ENCODE peak calls at places on chromosomes 4 and X, in seven cellular contexts. U is K562, Q is HCT116, Y is SK-N-SH, B is GM12878, F is H1, L is HepG2. O is an unnamed sample.
A peak's percentile ranks its signal among the peaks of the same experiment; 100 is the strongest.

GRCh38 chrX:6852869-6853268 is 294.6 kb upstream of the STS start:
- DNase-seq in B (no peak), Q (no peak), Y (no peak), L (no peak), U (no peak), F (no peak), O (no peak)

GRCh38 chrX:152915541-152916241 is 17.8 kb downstream of the ZNF185 start:
- DNase-seq in U (peak; percentile 66), Q (peak; percentile 18), B (no peak), Y (peak; percentile 77), L (peak; percentile 22), F (no peak), O (no peak)

GRCh38 chr4:8688908-8689445 is 96.4 kb downstream of the CPZ start:
- DNase-seq in Y (no peak), Q (no peak), L (no peak), B (no peak), F (no peak), U (no peak), O (no peak)

GRCh38 chr4:2047781-2048581 is 11.1 kb upstream of the NAT8L start:
- DNase-seq in Y (no peak), L (no peak), Q (no peak), F (no peak), U (no peak), B (no peak), O (no peak)

GRCh38 chr4:174669278-174669677 is 147.0 kb upstream of the HPGD start:
- DNase-seq in F (no peak), Y (no peak), B (no peak), U (no peak), L (no peak), Q (no peak), O (no peak)

GRCh38 chr4:78622253-78622979 is 70.8 kb downstream of the ANXA3 start:
- DNase-seq in Y (no peak), Q (no peak), U (peak; percentile 66), L (peak; percentile 29), B (no peak), F (no peak), O (no peak)

GRCh38 chr4:182743815-182744214 is 173.4 kb downstream of the DCTD start:
- DNase-seq in L (no peak), F (no peak), Q (no peak), B (no peak), U (no peak), Y (no peak), O (no peak)

GRCh38 chr4:123974419-123975105 is 578.0 kb downstream of the SPRY1 start:
- DNase-seq in Y (no peak), B (no peak), F (no peak), U (no peak), Q (no peak), L (no peak), O (no peak)

GRCh38 chr4:102825261-102826071 is 1.9 kb downstream of the UBE2D3 start:
- DNase-seq in F (no peak), L (peak; percentile 66), Y (peak; percentile 23), B (no peak), U (peak; percentile 17), Q (peak; percentile 53), O (no peak)

GRCh38 chrX:123814343-123814742 is 45.5 kb upstream of the XIAP start:
- DNase-seq in F (no peak), Y (no peak), Q (no peak), L (no peak), U (no peak), B (no peak), O (no peak)

GRCh38 chr4:182878633-182879495 is 38.3 kb downstream of the DCTD start:
- DNase-seq in B (no peak), Q (no peak), Y (peak; percentile 41), F (no peak), L (peak; percentile 15), U (no peak), O (no peak)

GRCh38 chr4:147772459-147772969 is 40.6 kb downstream of the ARHGAP10 start:
- DNase-seq in U (no peak), B (no peak), L (no peak), Y (no peak), Q (no peak), F (no peak), O (no peak)

GRCh38 chr4:68390205-68390604 is 40.3 kb upstream of the YTHDC1 start:
- DNase-seq in B (no peak), Q (no peak), F (no peak), L (no peak), Y (no peak), U (no peak), O (no peak)

GRCh38 chr4:1512738-1513660 is 106.8 kb upstream of the NKX1-1 start:
- DNase-seq in U (peak; percentile 72), Q (peak; percentile 15), L (peak; percentile 16), Y (peak; percentile 87), F (no peak), B (no peak), O (peak; percentile 52)

GRCh38 chrX:31423575-31424284 is 351.9 kb upstream of the FTHL17 start:
- DNase-seq in Y (peak; percentile 43), F (peak; percentile 5), B (no peak), Q (no peak), L (peak; percentile 15), U (peak; percentile 9), O (peak; percentile 9)

GRCh38 chrX:34778961-34779360 is 121.9 kb upstream of the TMEM47 start:
- DNase-seq in B (no peak), U (no peak), Y (no peak), F (no peak), L (no peak), Q (no peak), O (no peak)

GRCh38 chrX:10457092-10457491 is 163.3 kb downstream of the MID1 start:
- DNase-seq in Q (no peak), L (no peak), Y (no peak), F (no peak), U (no peak), B (no peak), O (no peak)

GRCh38 chr4:680931-681645 is 6.7 kb downstream of the MYL5 start:
- DNase-seq in Q (no peak), B (no peak), F (no peak), U (peak; percentile 87), Y (peak; percentile 94), L (no peak), O (no peak)

GRCh38 chrX:132740316-132741123 is 217.9 kb downstream of the HS6ST2 start:
- DNase-seq in U (no peak), Q (no peak), B (no peak), F (no peak), L (no peak), Y (peak; percentile 25), O (peak; percentile 27)

GRCh38 chr4:16129336-16129735 is 45.5 kb upstream of the PROM1 start:
- DNase-seq in L (peak; percentile 91), Q (no peak), U (no peak), F (no peak), Y (peak; percentile 80), B (no peak), O (no peak)

GRCh38 chr4:7210818-7211217 is 18.5 kb downstream of the SORCS2 start:
- DNase-seq in U (no peak), F (no peak), B (no peak), Q (no peak), Y (no peak), L (no peak), O (no peak)

GRCh38 chr4:37188100-37188499 is 56.4 kb upstream of the NWD2 start:
- DNase-seq in Y (peak; percentile 3), Q (peak; percentile 2), B (no peak), L (peak; percentile 10), U (peak; percentile 20), F (peak; percentile 9), O (peak; percentile 16)

GRCh38 chr4:55865228-55865806 is 11.9 kb downstream of the EXOC1 start:
- DNase-seq in F (no peak), Q (no peak), U (no peak), Y (no peak), L (no peak), B (no peak), O (no peak)

GRCh38 chrX:109822861-109823260 is 89.8 kb upstream of the ACSL4 start:
- DNase-seq in B (no peak), F (no peak), L (peak; percentile 95), U (no peak), Q (no peak), Y (no peak), O (no peak)

GRCh38 chr4:142036795-142037583 is 400.6 kb downstream of the IL15 start:
- DNase-seq in Q (peak; percentile 19), B (no peak), F (no peak), L (no peak), U (no peak), Y (no peak), O (no peak)

GRCh38 chr4:70705146-70705855 is 16.5 kb upstream of the RUFY3 start:
- DNase-seq in L (peak; percentile 52), F (no peak), Q (no peak), Y (peak; percentile 91), B (no peak), U (peak; percentile 86), O (no peak)

GRCh38 chr4:143089291-143089690 is 95.4 kb upstream of the USP38 start:
- DNase-seq in U (no peak), B (no peak), Q (no peak), F (no peak), L (no peak), Y (no peak), O (peak; percentile 15)

GRCh38 chrX:50117477-50117876 is 83.3 kb downstream of the AKAP4 start:
- DNase-seq in B (no peak), L (no peak), F (no peak), Q (no peak), Y (no peak), U (no peak), O (no peak)
- TF ChIP-seq YY1 in B (no peak), L (no peak), F (no peak), Q (no peak), Y (no peak), U (no peak), O (no peak)

GRCh38 chr4:24322517-24322916 is 261.8 kb downstream of the DHX15 start:
- DNase-seq in L (no peak), U (no peak), Y (no peak), B (no peak), F (no peak), Q (no peak), O (no peak)
- H3K9ac ChIP-seq in L (no peak overlapping the region), U (no peak overlapping the region), Y (no peak overlapping the region), B (no peak overlapping the region), F (peak overlapping the region; percentile 5), Q (no peak overlapping the region), O (peak overlapping the region; percentile 61)

GRCh38 chr4:110247591-110247990 is 49.2 kb upstream of the ELOVL6 start:
- DNase-seq in U (no peak), Q (no peak), Y (no peak), L (no peak), B (no peak), F (no peak), O (no peak)

GRCh38 chr4:110249687-110250387 is 51.4 kb upstream of the ELOVL6 start:
- DNase-seq in F (no peak), U (no peak), Q (no peak), L (no peak), Y (no peak), B (no peak), O (no peak)

DNA sequence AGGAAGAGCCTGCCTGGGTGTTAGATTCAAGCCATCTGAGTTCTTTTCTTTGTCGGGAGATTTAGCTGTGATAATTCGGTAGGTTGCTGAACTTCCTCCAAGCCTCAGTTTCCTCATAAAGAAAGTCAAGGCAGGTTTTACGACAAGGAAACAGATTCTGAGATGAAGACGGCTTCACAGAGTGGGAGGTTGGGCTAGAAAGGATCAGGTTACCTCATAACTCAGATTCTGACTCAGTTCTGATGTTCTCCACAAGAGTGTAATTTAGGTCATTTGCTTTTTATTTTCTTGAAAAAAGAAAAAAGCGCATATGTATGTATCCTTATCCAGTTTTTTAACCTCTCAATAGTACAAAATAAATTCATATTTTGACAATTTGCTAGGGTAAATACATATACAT is 47.2 kb upstream of the ELOVL6 start:
- DNase-seq in Q (no peak), B (no peak), F (no peak), Y (no peak), U (no peak), L (no peak), O (no peak)
- TF ChIP-seq YY1 in Q (no peak), B (no peak), F (no peak), Y (no peak), U (no peak), L (no peak), O (no peak)

GRCh38 chr4:110902500-110902899 is 279.6 kb upstream of the PITX2 start:
- DNase-seq in U (no peak), B (no peak), Q (no peak), F (no peak), Y (no peak), L (no peak), O (no peak)
- H3K9ac ChIP-seq in U (no peak overlapping the region), B (no peak overlapping the region), Q (no peak overlapping the region), F (no peak overlapping the region), Y (no peak overlapping the region), L (no peak overlapping the region), O (no peak overlapping the region)

O was measured in NT2/D1.